ENCODE peak calls at places on chromosomes 3 and 15, in four cellular contexts. One of them, this sample, is unnamed.

GRCh38 chr3:178707632-178708031 is 171.4 kb downstream of the KCNMB2 start:
- DNase-seq in colonic mucosa: no peak
- DNase-seq in cardiac muscle cell: no peak
- DNase-seq in H9: no peak
- DNase-seq in this sample: no peak

GRCh38 chr3:162122405-162122804 is 625.8 kb downstream of the OTOL1 start:
- DNase-seq in colonic mucosa: no peak
- DNase-seq in cardiac muscle cell: no peak
- DNase-seq in H9: no peak
- DNase-seq in this sample: no peak

GRCh38 chr3:166889241-166889640 is 490.9 kb downstream of the ZBBX start:
- DNase-seq in colonic mucosa: no peak
- DNase-seq in cardiac muscle cell: no peak
- DNase-seq in H9: no peak
- DNase-seq in this sample: no peak

GRCh38 chr3:187406927-187407326 is 38.7 kb downstream of the RTP4 start:
- DNase-seq in colonic mucosa: no peak
- DNase-seq in cardiac muscle cell: no peak
- DNase-seq in H9: no peak
- DNase-seq in this sample: no peak

GRCh38 chr15:73753250-73754130 is at the start of gene INSYN1:
- DNase-seq in colonic mucosa: no peak
- DNase-seq in cardiac muscle cell: peak; percentile 75
- DNase-seq in H9: peak; percentile 47
- DNase-seq in this sample: peak; percentile 65

GRCh38 chr3:130974201-130974600 is 52.4 kb downstream of the ASTE1 start:
- DNase-seq in colonic mucosa: no peak
- DNase-seq in cardiac muscle cell: no peak
- DNase-seq in H9: no peak
- DNase-seq in this sample: no peak

GRCh38 chr3:142850395-142851023 is 38.4 kb downstream of the PCOLCE2 start:
- DNase-seq in colonic mucosa: no peak
- DNase-seq in cardiac muscle cell: no peak
- DNase-seq in H9: no peak
- DNase-seq in this sample: no peak

GRCh38 chr3:194136519-194137313 is 768 bp downstream of the HES1 start:
- DNase-seq in colonic mucosa: peak; percentile 72
- DNase-seq in cardiac muscle cell: peak; percentile 78
- DNase-seq in H9: peak; percentile 52
- DNase-seq in this sample: peak; percentile 73

GRCh38 chr3:99843590-99844260 is 26.1 kb downstream of the CMSS1 start:
- DNase-seq in colonic mucosa: no peak
- DNase-seq in cardiac muscle cell: no peak
- DNase-seq in H9: no peak
- DNase-seq in this sample: no peak

GRCh38 chr15:55151621-55152020 is 45.1 kb downstream of the RSL24D1 start:
- DNase-seq in colonic mucosa: no peak
- DNase-seq in cardiac muscle cell: no peak
- DNase-seq in H9: no peak
- DNase-seq in this sample: no peak

GRCh38 chr3:175431396-175431795 is 572.3 kb downstream of the NAALADL2 start:
- DNase-seq in colonic mucosa: peak; percentile 39
- DNase-seq in cardiac muscle cell: no peak
- DNase-seq in H9: no peak
- DNase-seq in this sample: no peak

GRCh38 chr3:126485956-126486884 is 10.5 kb upstream of the ZXDC start:
- DNase-seq in colonic mucosa: no peak
- DNase-seq in cardiac muscle cell: no peak
- DNase-seq in H9: no peak
- DNase-seq in this sample: no peak

GRCh38 chr15:70165811-70166284 is 68.1 kb upstream of the TLE3 start:
- DNase-seq in colonic mucosa: no peak
- DNase-seq in cardiac muscle cell: no peak
- DNase-seq in H9: no peak
- DNase-seq in this sample: no peak

GRCh38 chr3:19147905-19148767 is at the start of gene KCNH8:
- DNase-seq in colonic mucosa: peak; percentile 42
- DNase-seq in cardiac muscle cell: peak; percentile 56
- DNase-seq in H9: peak; percentile 50
- DNase-seq in this sample: peak; percentile 72

GRCh38 chr15:87710406-87710805 is 546.1 kb downstream of the NTRK3 start:
- DNase-seq in colonic mucosa: no peak
- DNase-seq in cardiac muscle cell: no peak
- DNase-seq in H9: no peak
- DNase-seq in this sample: peak; percentile 48

GRCh38 chr3:4356642-4357041 is 53.5 kb downstream of the SETMAR start:
- DNase-seq in colonic mucosa: no peak
- DNase-seq in cardiac muscle cell: peak; percentile 5
- DNase-seq in H9: no peak
- DNase-seq in this sample: no peak

GRCh38 chr3:59772416-59773408 is 722.9 kb upstream of the CFAP20DC start:
- DNase-seq in colonic mucosa: no peak
- DNase-seq in cardiac muscle cell: peak; percentile 41
- DNase-seq in H9: no peak
- DNase-seq in this sample: no peak
- H3K27ac ChIP-seq in colonic mucosa: no peak overlapping the region
- H3K27ac ChIP-seq in cardiac muscle cell: no peak overlapping the region
- H3K27ac ChIP-seq in H9: no peak overlapping the region
- H3K27ac ChIP-seq in this sample: no peak overlapping the region

DNA sequence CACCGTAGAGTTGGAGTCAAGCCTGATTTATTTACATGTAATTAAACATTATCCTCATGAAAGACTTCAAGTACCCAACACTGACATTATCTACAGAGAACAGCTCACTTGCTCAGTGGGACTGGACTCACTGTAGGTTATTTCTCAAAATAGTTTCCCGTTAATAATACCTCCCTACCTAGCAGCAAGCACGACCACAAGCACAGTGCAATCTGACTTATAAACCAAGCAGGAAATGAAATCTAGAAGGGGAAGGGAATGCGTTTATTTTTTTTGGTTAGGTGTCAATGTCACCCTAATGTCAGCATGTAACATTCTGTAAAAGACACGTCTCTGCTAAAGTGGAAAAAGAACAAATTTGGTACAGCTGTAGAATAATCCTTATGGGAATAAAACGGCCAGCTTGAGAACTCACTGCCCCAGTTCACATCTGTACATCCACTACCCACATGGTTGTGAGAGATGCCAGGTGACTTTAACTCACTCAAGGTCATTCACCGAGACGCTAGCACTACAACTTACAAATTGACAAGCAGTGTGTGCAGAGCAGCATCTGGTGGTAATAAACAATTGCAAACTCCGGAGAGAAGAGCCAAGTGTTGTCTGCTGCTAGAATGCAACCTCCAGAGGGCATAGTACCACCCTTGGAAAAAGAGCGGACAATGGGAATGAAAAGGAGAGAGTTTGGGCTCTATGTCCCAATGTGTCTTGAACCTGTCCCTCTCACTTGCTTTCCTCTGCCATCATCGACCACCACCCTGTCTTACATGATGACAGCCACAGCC is 242.5 kb downstream of the CADPS start:
- DNase-seq in colonic mucosa: no peak
- DNase-seq in cardiac muscle cell: no peak
- DNase-seq in H9: no peak
- DNase-seq in this sample: no peak
- TF ChIP-seq CTCF in colonic mucosa: no peak
- TF ChIP-seq CTCF in cardiac muscle cell: no peak
- TF ChIP-seq CTCF in H9: peak; percentile 47
- TF ChIP-seq CTCF in this sample: no peak

GRCh38 chr3:128273841-128274573 is 120.7 kb downstream of the EEFSEC start:
- DNase-seq in colonic mucosa: peak; percentile 14
- DNase-seq in cardiac muscle cell: no peak
- DNase-seq in H9: peak; percentile 17
- DNase-seq in this sample: no peak
- H3K27ac ChIP-seq in colonic mucosa: no peak overlapping the region
- H3K27ac ChIP-seq in cardiac muscle cell: no peak overlapping the region
- H3K27ac ChIP-seq in H9: no peak overlapping the region
- H3K27ac ChIP-seq in this sample: no peak overlapping the region

GRCh38 chr15:85318048-85318731 is 62.2 kb upstream of the AKAP13 start:
- DNase-seq in colonic mucosa: peak; percentile 81
- DNase-seq in cardiac muscle cell: no peak
- DNase-seq in H9: no peak
- DNase-seq in this sample: no peak
- TF ChIP-seq CTCF in colonic mucosa: no peak
- TF ChIP-seq CTCF in cardiac muscle cell: no peak
- TF ChIP-seq CTCF in H9: peak; percentile 19
- TF ChIP-seq CTCF in this sample: no peak

DNA sequence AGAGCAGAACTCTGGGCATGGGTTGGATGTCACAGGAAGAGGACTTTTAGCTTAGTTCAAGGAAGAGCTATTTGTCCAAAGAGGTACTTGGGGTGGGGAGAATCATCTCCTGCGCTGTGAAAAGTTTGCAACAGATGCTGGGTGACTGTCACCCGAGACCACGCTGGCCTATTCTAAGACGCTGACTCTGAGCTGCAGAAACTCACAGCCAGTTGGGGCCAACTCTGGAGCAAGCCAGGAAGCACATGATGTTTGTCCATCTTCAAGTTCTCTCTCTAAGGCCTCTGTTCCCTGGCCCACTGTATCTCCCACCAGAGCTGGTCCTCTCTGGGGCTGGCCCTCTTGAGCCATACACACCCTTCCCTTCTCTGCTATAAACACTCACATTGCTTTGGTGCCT is 17.9 kb upstream of the CDCP1 start:
- DNase-seq in colonic mucosa: no peak
- DNase-seq in cardiac muscle cell: no peak
- DNase-seq in H9: no peak
- DNase-seq in this sample: no peak
- H3K27ac ChIP-seq in colonic mucosa: no peak overlapping the region
- H3K27ac ChIP-seq in cardiac muscle cell: no peak overlapping the region
- H3K27ac ChIP-seq in H9: no peak overlapping the region
- H3K27ac ChIP-seq in this sample: no peak overlapping the region

DNA sequence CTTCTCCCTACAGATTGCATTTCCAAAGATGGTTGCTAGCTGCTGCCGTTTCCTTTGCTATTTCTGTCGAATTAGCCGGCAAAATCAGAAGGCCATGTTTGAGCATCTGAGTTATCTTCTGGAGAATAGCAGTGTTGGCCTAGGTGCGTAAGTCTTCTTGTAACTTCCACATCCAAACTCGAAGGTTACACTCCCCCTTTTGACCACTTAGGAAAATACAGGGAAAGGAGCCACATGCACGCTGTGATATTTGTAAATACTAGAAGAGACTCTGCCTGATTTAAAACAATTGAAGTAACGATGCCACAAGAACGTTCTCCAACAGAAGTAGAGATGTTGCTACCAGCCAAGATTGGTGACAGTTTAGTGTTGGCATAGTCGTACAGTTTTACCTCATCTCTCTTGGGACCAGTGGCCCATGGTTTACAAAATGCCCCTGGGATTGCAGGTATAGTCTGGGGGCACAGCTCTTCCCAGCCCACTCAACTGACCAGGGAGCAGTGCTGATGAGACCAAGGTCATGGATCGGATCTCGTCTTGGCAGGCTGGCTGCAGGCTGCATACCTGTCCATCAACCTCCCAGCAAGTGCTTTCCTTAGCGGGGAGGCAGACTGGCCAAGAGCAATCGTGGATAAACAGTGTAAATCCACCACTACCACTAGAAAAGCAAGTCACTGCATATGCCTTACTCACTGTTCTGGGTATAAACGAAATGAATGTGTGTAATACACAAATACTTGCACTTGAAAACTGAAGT is 268.4 kb upstream of the CHRM5 start:
- DNase-seq in colonic mucosa: no peak
- DNase-seq in cardiac muscle cell: peak; percentile 37
- DNase-seq in H9: no peak
- DNase-seq in this sample: no peak
- TF ChIP-seq CTCF in colonic mucosa: no peak
- TF ChIP-seq CTCF in cardiac muscle cell: peak; percentile 35
- TF ChIP-seq CTCF in H9: peak; percentile 59
- TF ChIP-seq CTCF in this sample: peak; percentile 20

GRCh38 chr3:14204605-14205284 is 26.1 kb downstream of the LSM3 start:
- DNase-seq in colonic mucosa: no peak
- DNase-seq in cardiac muscle cell: peak; percentile 14
- DNase-seq in H9: no peak
- DNase-seq in this sample: no peak
- H3K27ac ChIP-seq in colonic mucosa: no peak overlapping the region
- H3K27ac ChIP-seq in cardiac muscle cell: peak overlapping the region; percentile 49
- H3K27ac ChIP-seq in H9: no peak overlapping the region
- H3K27ac ChIP-seq in this sample: no peak overlapping the region